ENCODE peak calls at places on chromosomes 5 and 9, in four cellular contexts. U is trophoblast cell, D is H9, T is mesendoderm. Z is an unnamed sample.
A peak's percentile ranks its signal among the peaks of the same experiment; 100 is the strongest.

GRCh38 chr5:23466401-23466886 is 41.0 kb upstream of the PRDM9 start:
- DNase-seq in U (peak; percentile 44), D (no peak), T (no peak), Z (no peak)

GRCh38 chr9:127194881-127195713 is 69.5 kb upstream of the GARNL3 start:
- DNase-seq in U (no peak), D (peak; percentile 63), T (peak; percentile 69), Z (no peak)

GRCh38 chr5:69288069-69288468 is 44.5 kb downstream of the CCDC125 start:
- DNase-seq in U (no peak), D (no peak), T (peak; percentile 40), Z (no peak)

GRCh38 chr9:93673271-93673843 is 97.0 kb downstream of the PHF2 start:
- DNase-seq in U (no peak), D (peak; percentile 18), T (no peak), Z (no peak)

GRCh38 chr9:14018061-14018460 is 295.9 kb downstream of the NFIB start:
- DNase-seq in U (no peak), D (no peak), T (no peak), Z (no peak)

GRCh38 chr5:131185523-131186104 is 14.9 kb downstream of the LYRM7 start:
- DNase-seq in U (no peak), D (no peak), T (no peak), Z (no peak)

GRCh38 chr9:78892769-78893168 is 595.8 kb downstream of the PSAT1 start:
- DNase-seq in U (no peak), D (no peak), T (no peak), Z (no peak)

GRCh38 chr9:131677051-131677444 is 62.8 kb downstream of the RAPGEF1 start:
- DNase-seq in U (no peak), D (no peak), T (no peak), Z (no peak)

GRCh38 chr5:142435410-142436115 is 110.7 kb upstream of the SPRY4 start:
- DNase-seq in U (no peak), D (no peak), T (no peak), Z (no peak)

GRCh38 chr5:142434322-142434612 is 109.4 kb upstream of the SPRY4 start:
- DNase-seq in U (no peak), D (no peak), T (no peak), Z (no peak)

GRCh38 chr5:142432961-142433360 is 108.1 kb upstream of the SPRY4 start:
- DNase-seq in U (peak; percentile 18), D (no peak), T (peak; percentile 84), Z (no peak)

GRCh38 chr5:142432369-142432863 is 107.6 kb upstream of the SPRY4 start:
- DNase-seq in U (no peak), D (no peak), T (no peak), Z (no peak)

DNA sequence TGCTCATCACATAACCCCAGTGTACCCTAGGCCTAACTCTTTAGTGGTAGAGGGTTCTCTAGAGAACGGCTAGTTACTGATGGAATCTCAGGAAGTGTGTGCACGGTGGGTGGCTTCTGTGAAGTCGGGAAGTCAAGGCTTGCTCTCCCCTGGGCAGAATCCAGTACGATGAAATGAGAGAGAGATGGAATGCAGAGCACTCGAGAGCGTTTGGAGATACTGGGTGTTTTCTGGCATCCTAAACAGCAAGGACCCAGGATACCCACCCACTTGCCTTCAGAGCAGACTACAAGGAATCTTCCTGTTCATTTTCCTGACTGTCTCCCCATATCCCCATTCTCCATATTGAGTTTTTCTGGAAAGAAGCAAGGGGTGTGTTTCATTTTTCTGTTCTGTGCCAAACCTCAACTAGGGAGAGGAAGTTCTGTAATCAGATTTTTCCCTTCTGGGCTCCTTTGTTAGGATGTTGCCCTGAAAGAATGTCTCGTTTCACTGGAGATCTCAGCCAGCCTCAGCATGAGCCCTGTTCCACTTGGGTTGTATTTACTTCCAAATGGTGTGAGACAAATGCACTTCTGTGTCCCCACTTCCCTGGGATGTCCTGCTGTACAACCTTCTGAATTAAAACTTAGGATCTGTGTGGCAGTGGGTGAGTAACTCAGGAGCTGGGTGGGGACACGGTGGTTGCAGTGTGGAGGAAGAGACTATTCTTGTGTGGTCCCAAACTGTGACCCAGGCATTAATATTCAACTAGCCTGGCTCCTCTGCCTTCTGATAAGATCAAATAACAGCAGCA is 108.9 kb upstream of the SPRY4 start:
- DNase-seq in U (no peak), D (no peak), T (peak; percentile 48), Z (no peak)
- H3K4ac ChIP-seq in U (no peak overlapping the region), D (no peak overlapping the region), T (peak overlapping the region; percentile 48), Z (peak overlapping the region; percentile 58)

DNA sequence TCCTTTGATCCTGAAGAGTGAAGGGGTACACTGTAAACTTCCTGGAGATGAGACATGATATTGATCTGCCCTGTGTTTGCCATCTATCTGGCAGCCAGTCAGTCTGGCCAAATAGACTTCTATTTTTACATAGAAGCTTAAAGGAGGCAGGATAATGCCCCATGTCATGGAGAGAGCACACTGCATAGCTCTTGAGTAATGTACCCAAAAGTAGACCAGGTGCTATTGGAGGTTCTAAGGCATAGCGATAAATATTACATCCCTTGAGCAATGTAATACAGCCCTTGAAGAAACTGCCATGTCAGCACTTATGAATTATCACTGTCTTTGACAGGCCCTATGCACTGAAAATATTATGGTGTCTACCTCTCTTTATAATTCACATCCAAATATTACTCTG is 131.8 kb downstream of the GHR start:
- DNase-seq in U (no peak), D (no peak), T (no peak), Z (no peak)
- H3K4ac ChIP-seq in U (no peak overlapping the region), D (no peak overlapping the region), T (no peak overlapping the region), Z (no peak overlapping the region)

GRCh38 chr5:50476549-50476948 is 35.5 kb upstream of the EMB start:
- DNase-seq in U (no peak), D (no peak), T (no peak), Z (no peak)
- H3K4ac ChIP-seq in U (no peak overlapping the region), D (no peak overlapping the region), T (no peak overlapping the region), Z (no peak overlapping the region)

GRCh38 chr9:115211413-115212204 is 93.7 kb upstream of the TNC start:
- DNase-seq in U (no peak), D (no peak), T (no peak), Z (no peak)
- H3K4ac ChIP-seq in U (no peak overlapping the region), D (no peak overlapping the region), T (no peak overlapping the region), Z (no peak overlapping the region)

GRCh38 chr9:99491408-99492259 is 269.6 kb downstream of the SEC61B start:
- DNase-seq in U (no peak), D (no peak), T (no peak), Z (no peak)

GRCh38 chr9:99490736-99491135 is 268.7 kb downstream of the SEC61B start:
- DNase-seq in U (no peak), D (no peak), T (no peak), Z (no peak)

GRCh38 chr9:99486684-99487083 is 264.6 kb downstream of the SEC61B start:
- DNase-seq in U (no peak), D (no peak), T (no peak), Z (no peak)

GRCh38 chr9:99488109-99489042 is 266.3 kb downstream of the SEC61B start:
- DNase-seq in U (no peak), D (peak; percentile 43), T (peak; percentile 32), Z (no peak)

GRCh38 chr9:99489043-99489378 is 266.9 kb downstream of the SEC61B start:
- DNase-seq in U (no peak), D (no peak), T (no peak), Z (no peak)
- H3K4ac ChIP-seq in U (no peak overlapping the region), D (no peak overlapping the region), T (no peak overlapping the region), Z (no peak overlapping the region)

GRCh38 chr9:22237497-22238363 is 208.9 kb upstream of the DMRTA1 start:
- DNase-seq in U (peak; percentile 74), D (no peak), T (peak; percentile 84), Z (no peak)
- H3K4ac ChIP-seq in U (no peak overlapping the region), D (no peak overlapping the region), T (no peak overlapping the region), Z (no peak overlapping the region)

GRCh38 chr9:100595391-100596199 is 17.7 kb downstream of the CAVIN4 start:
- DNase-seq in U (peak; percentile 39), D (no peak), T (peak; percentile 65), Z (no peak)

GRCh38 chr9:100601216-100601615 is 23.3 kb downstream of the CAVIN4 start:
- DNase-seq in U (peak; percentile 19), D (peak; percentile 81), T (peak; percentile 87), Z (no peak)

GRCh38 chr9:100597236-100597635 is 19.4 kb downstream of the CAVIN4 start:
- DNase-seq in U (no peak), D (no peak), T (no peak), Z (no peak)

GRCh38 chr9:100600511-100601079 is 22.7 kb downstream of the CAVIN4 start:
- DNase-seq in U (no peak), D (no peak), T (no peak), Z (no peak)

DNA sequence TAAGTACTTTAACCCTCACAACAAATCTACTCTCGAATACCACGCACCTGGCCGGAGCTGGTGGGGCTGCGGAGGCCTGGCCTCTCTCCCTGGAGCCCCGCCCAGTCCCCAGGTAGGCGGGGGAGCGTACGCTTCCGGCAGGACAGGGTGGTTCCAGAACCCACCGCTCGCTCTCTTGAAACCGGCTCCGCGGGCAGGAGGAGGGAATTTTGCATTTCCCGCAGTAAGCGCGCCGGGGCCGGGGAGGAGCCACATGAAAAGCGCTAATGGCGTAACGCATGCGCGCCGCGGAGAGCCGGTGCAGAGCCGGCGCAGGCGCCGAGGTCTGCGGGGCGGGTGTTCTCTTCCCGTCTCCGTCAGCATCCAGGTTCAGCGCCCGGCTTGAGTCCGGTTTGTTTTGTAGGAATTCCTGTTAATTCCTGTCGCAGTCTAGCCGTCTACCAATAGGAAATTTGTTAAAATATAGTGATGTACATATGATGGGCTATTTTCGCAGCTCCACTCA is 20.8 kb downstream of the CAVIN4 start:
- DNase-seq in U (peak; percentile 86), D (peak; percentile 98), T (peak; percentile 97), Z (peak; percentile 96)
- H3K4ac ChIP-seq in U (no peak overlapping the region), D (no peak overlapping the region), T (no peak overlapping the region), Z (peak overlapping the region; percentile 24)

DNA sequence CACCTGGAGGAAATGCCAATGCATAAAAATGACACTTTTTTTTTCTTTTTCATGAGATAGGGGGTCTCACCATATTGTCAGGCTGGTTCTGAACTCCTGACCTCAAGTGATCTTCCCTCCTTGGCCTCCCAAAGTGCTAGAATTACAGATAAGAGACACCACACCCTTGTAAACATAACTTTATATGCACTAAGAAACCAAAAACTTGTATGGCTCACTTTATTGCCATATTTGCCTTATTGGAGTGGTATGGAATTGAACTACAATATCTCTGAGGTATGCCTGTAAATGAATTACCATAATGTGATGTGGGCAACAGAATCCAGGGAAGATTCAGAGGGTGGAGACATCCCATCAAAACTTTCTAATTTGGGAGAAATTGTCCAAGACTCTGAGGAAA is 113.9 kb downstream of the UGCG start:
- DNase-seq in U (no peak), D (no peak), T (no peak), Z (no peak)
- H3K4ac ChIP-seq in U (no peak overlapping the region), D (no peak overlapping the region), T (no peak overlapping the region), Z (no peak overlapping the region)

GRCh38 chr5:2310946-2311345 is 428.2 kb upstream of the IRX4 start:
- DNase-seq in U (no peak), D (peak; percentile 4), T (no peak), Z (no peak)

GRCh38 chr5:2306711-2307110 is 424.0 kb upstream of the IRX4 start:
- DNase-seq in U (no peak), D (no peak), T (no peak), Z (no peak)

GRCh38 chr5:2302169-2302568 is 419.4 kb upstream of the IRX4 start:
- DNase-seq in U (no peak), D (peak; percentile 21), T (no peak), Z (no peak)

GRCh38 chr5:2303391-2304100 is 420.8 kb upstream of the IRX4 start:
- DNase-seq in U (no peak), D (peak; percentile 18), T (no peak), Z (no peak)

DNA sequence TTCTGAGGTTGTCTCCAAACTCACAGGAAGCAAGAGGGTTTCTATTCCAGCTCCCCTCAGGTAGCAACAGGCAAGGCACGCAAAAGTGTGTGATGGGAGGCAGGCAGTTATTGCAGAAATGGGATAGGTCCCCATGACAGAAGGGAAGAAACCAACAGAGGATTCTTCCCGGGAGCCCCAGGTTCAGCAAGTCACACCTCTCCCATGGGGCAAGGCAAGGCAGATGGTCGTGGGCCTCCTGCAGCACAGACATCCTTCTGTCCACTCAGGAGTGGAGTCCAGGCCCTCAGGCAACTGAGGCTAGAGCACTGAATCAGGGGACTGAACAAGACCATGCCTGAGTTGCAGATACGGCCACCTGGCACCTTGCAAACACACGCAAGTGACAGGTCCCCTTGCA is 424.9 kb upstream of the IRX4 start:
- DNase-seq in U (no peak), D (peak; percentile 12), T (no peak), Z (no peak)
- H3K4ac ChIP-seq in U (no peak overlapping the region), D (no peak overlapping the region), T (no peak overlapping the region), Z (no peak overlapping the region)

Z was measured in H1.